ENCODE peak calls at places on chromosomes 11 and 22, in five cellular contexts. B, O, A, S and W are unnamed samples.

GRCh38 chr22:28977050-28977449 is 84.6 kb downstream of the C22orf31 start:
- DNase-seq in B (no peak), O (no peak), A (peak), S (no peak), W (no peak)

GRCh38 chr22:31162015-31162765 is 2.2 kb downstream of the RNF185 start:
- DNase-seq in B (no peak), O (no peak), A (no peak), S (no peak), W (no peak)

GRCh38 chr11:111283945-111284481 is 14.3 kb upstream of the POU2AF3 start:
- DNase-seq in B (no peak), O (no peak), A (no peak), S (no peak), W (no peak)

GRCh38 chr11:17572359-17572690 is 25.3 kb downstream of the OTOG start:
- DNase-seq in B (no peak), O (no peak), A (no peak), S (no peak), W (no peak)

GRCh38 chr11:11400635-11401232 is 47.7 kb upstream of the CSNK2A3 start:
- DNase-seq in B (no peak), O (no peak), A (no peak), S (no peak), W (no peak)

GRCh38 chr11:120324932-120325810 is at the start of gene TLCD5:
- DNase-seq in B (peak), O (no peak), A (peak), S (no peak), W (peak)

GRCh38 chr11:110712643-110713468 is 619 bp upstream of the ARHGAP20 start:
- DNase-seq in B (peak), O (no peak), A (peak), S (peak), W (no peak)

GRCh38 chr11:115566185-115566765 is 62.1 kb upstream of the CADM1 start:
- DNase-seq in B (no peak), O (no peak), A (no peak), S (no peak), W (no peak)

GRCh38 chr22:41893591-41894375 is 21.1 kb downstream of the SHISA8 start:
- DNase-seq in B (no peak), O (no peak), A (no peak), S (no peak), W (no peak)

GRCh38 chr22:22897036-22897435 is 9.4 kb downstream of the IGLL5 start:
- DNase-seq in B (no peak), O (no peak), A (no peak), S (no peak), W (no peak)

GRCh38 chr11:83241291-83241946 is 44.7 kb downstream of the CCDC90B start:
- DNase-seq in B (no peak), O (no peak), A (peak), S (no peak), W (peak)

GRCh38 chr11:96714689-96715088 is 324.9 kb downstream of the JRKL start:
- DNase-seq in B (no peak), O (no peak), A (no peak), S (no peak), W (no peak)

GRCh38 chr11:63985812-63986155 is 454 bp upstream of the OTUB1 start:
- DNase-seq in B (peak), O (peak), A (no peak), S (peak), W (no peak)

GRCh38 chr11:15942126-15942525 is 414.2 kb downstream of the SOX6 start:
- DNase-seq in B (no peak), O (no peak), A (no peak), S (no peak), W (no peak)

GRCh38 chr11:1946812-1947480 is at the start of gene MRPL23:
- DNase-seq in B (no peak), O (peak), A (no peak), S (no peak), W (no peak)

GRCh38 chr11:109439684-109440083 is 17.7 kb downstream of the C11orf87 start:
- DNase-seq in B (no peak), O (no peak), A (no peak), S (no peak), W (no peak)

GRCh38 chr11:118612378-118612777 is 5.0 kb downstream of the PHLDB1 start:
- DNase-seq in B (no peak), O (no peak), A (peak), S (no peak), W (no peak)

GRCh38 chr22:50270302-50271010 is at the start of gene MAPK11:
- DNase-seq in B (peak), O (peak), A (peak), S (peak), W (peak)

GRCh38 chr11:15347969-15348734 is 233.4 kb downstream of the INSC start:
- DNase-seq in B (no peak), O (no peak), A (no peak), S (no peak), W (no peak)

GRCh38 chr11:58394195-58394594 is 12.5 kb downstream of the OR5B3 start:
- DNase-seq in B (no peak), O (no peak), A (peak), S (no peak), W (peak)

GRCh38 chr11:38543311-38543710 is 1945.3 kb upstream of the RAG2 start:
- DNase-seq in B (no peak), O (no peak), A (peak), S (no peak), W (peak)

GRCh38 chr22:29427176-29427760 is 11.1 kb upstream of the RFPL1 start:
- DNase-seq in B (no peak), O (no peak), A (no peak), S (no peak), W (no peak)

GRCh38 chr11:24880962-24881361 is 384.1 kb downstream of the LUZP2 start:
- DNase-seq in B (no peak), O (no peak), A (no peak), S (no peak), W (no peak)

GRCh38 chr22:20587206-20587958 is 80.0 kb downstream of the MED15 start:
- DNase-seq in B (no peak), O (no peak), A (no peak), S (no peak), W (no peak)

GRCh38 chr11:2305140-2305861 is 3.5 kb downstream of the TSPAN32 start:
- DNase-seq in B (peak), O (peak), A (peak), S (peak), W (peak)

GRCh38 chr11:125626381-125626950 is 1.5 kb downstream of the CHEK1 start:
- DNase-seq in B (no peak), O (no peak), A (no peak), S (peak), W (no peak)

GRCh38 chr11:23988381-23989006 is 508.4 kb upstream of the LUZP2 start:
- DNase-seq in B (no peak), O (no peak), A (peak), S (no peak), W (peak)

GRCh38 chr11:110897035-110897434 is 184.8 kb upstream of the ARHGAP20 start:
- DNase-seq in B (no peak), O (no peak), A (peak), S (no peak), W (peak)

GRCh38 chr22:23270212-23270733 is 90.0 kb downstream of the BCR start:
- DNase-seq in B (no peak), O (no peak), A (peak), S (no peak), W (no peak)

GRCh38 chr11:17385492-17385891 is 3.0 kb downstream of the KCNJ11 start:
- DNase-seq in B (no peak), O (no peak), A (no peak), S (no peak), W (no peak)

GRCh38 chr22:50490531-50491308 is 4.1 kb downstream of the MIOX start:
- DNase-seq in B (no peak), O (no peak), A (no peak), S (no peak), W (no peak)